ENCODE peak calls at places on chromosomes 3 and 15, in ten cellular contexts. One of them, this sample, is unnamed.

GRCh38 chr3:157428957-157429356 is 7.7 kb upstream of the PTX3 start:
- DNase-seq in GM04504: no peak
- DNase-seq in dorsolateral prefrontal cortex: no peak
- DNase-seq in stimulated activated naive B cell treated with anti-CD40 and anti-IgM and Interleukin-4, amounts not matched to agents 10 μg/mL and 1 μg/mL and 100 μg/mL, for 72 hours: no peak
- DNase-seq in kidney glomerular epithelial cell: no peak
- DNase-seq in Daoy: no peak
- DNase-seq in activated T-helper 1 cell treated with Interleukin-2 at 50 U/mL for 16 hours: no peak
- DNase-seq in IMR-90: no peak
- DNase-seq in fibroblast of lung: no peak
- DNase-seq in amniotic stem cell: no peak
- DNase-seq in this sample: no peak

GRCh38 chr3:192850501-192850981 is 67.1 kb downstream of the MB21D2 start:
- DNase-seq in GM04504: no peak
- DNase-seq in dorsolateral prefrontal cortex: no peak
- DNase-seq in stimulated activated naive B cell treated with anti-CD40 and anti-IgM and Interleukin-4, amounts not matched to agents 10 μg/mL and 1 μg/mL and 100 μg/mL, for 72 hours: no peak
- DNase-seq in kidney glomerular epithelial cell: peak
- DNase-seq in Daoy: peak
- DNase-seq in activated T-helper 1 cell treated with Interleukin-2 at 50 U/mL for 16 hours: no peak
- DNase-seq in IMR-90: peak
- DNase-seq in fibroblast of lung: no peak
- DNase-seq in amniotic stem cell: no peak
- DNase-seq in this sample: peak

GRCh38 chr3:194586839-194587238 is 46.4 kb downstream of the TMEM44 start:
- DNase-seq in GM04504: no peak
- DNase-seq in dorsolateral prefrontal cortex: no peak
- DNase-seq in stimulated activated naive B cell treated with anti-CD40 and anti-IgM and Interleukin-4, amounts not matched to agents 10 μg/mL and 1 μg/mL and 100 μg/mL, for 72 hours: no peak
- DNase-seq in kidney glomerular epithelial cell: peak
- DNase-seq in Daoy: peak
- DNase-seq in activated T-helper 1 cell treated with Interleukin-2 at 50 U/mL for 16 hours: no peak
- DNase-seq in IMR-90: peak
- DNase-seq in fibroblast of lung: peak
- DNase-seq in amniotic stem cell: no peak
- DNase-seq in this sample: peak

GRCh38 chr3:115401298-115401697 is 222.0 kb upstream of the GAP43 start:
- DNase-seq in GM04504: peak
- DNase-seq in dorsolateral prefrontal cortex: no peak
- DNase-seq in stimulated activated naive B cell treated with anti-CD40 and anti-IgM and Interleukin-4, amounts not matched to agents 10 μg/mL and 1 μg/mL and 100 μg/mL, for 72 hours: no peak
- DNase-seq in kidney glomerular epithelial cell: peak
- DNase-seq in Daoy: peak
- DNase-seq in activated T-helper 1 cell treated with Interleukin-2 at 50 U/mL for 16 hours: no peak
- DNase-seq in IMR-90: peak
- DNase-seq in fibroblast of lung: peak
- DNase-seq in amniotic stem cell: peak
- DNase-seq in this sample: no peak

GRCh38 chr15:80317389-80318169 is 65.6 kb upstream of the CTXND1 start:
- DNase-seq in GM04504: peak
- DNase-seq in dorsolateral prefrontal cortex: no peak
- DNase-seq in stimulated activated naive B cell treated with anti-CD40 and anti-IgM and Interleukin-4, amounts not matched to agents 10 μg/mL and 1 μg/mL and 100 μg/mL, for 72 hours: no peak
- DNase-seq in kidney glomerular epithelial cell: no peak
- DNase-seq in Daoy: peak
- DNase-seq in activated T-helper 1 cell treated with Interleukin-2 at 50 U/mL for 16 hours: no peak
- DNase-seq in IMR-90: peak
- DNase-seq in fibroblast of lung: peak
- DNase-seq in amniotic stem cell: peak
- DNase-seq in this sample: peak

GRCh38 chr15:94119923-94120775 is 111.2 kb upstream of the MCTP2 start:
- DNase-seq in GM04504: peak
- DNase-seq in dorsolateral prefrontal cortex: peak
- DNase-seq in stimulated activated naive B cell treated with anti-CD40 and anti-IgM and Interleukin-4, amounts not matched to agents 10 μg/mL and 1 μg/mL and 100 μg/mL, for 72 hours: peak
- DNase-seq in kidney glomerular epithelial cell: peak
- DNase-seq in Daoy: peak
- DNase-seq in activated T-helper 1 cell treated with Interleukin-2 at 50 U/mL for 16 hours: no peak
- DNase-seq in IMR-90: peak
- DNase-seq in fibroblast of lung: peak
- DNase-seq in amniotic stem cell: peak
- DNase-seq in this sample: peak

GRCh38 chr3:13208706-13209295 is 135.6 kb upstream of the IQSEC1 start:
- DNase-seq in GM04504: no peak
- DNase-seq in dorsolateral prefrontal cortex: no peak
- DNase-seq in stimulated activated naive B cell treated with anti-CD40 and anti-IgM and Interleukin-4, amounts not matched to agents 10 μg/mL and 1 μg/mL and 100 μg/mL, for 72 hours: no peak
- DNase-seq in kidney glomerular epithelial cell: no peak
- DNase-seq in Daoy: no peak
- DNase-seq in activated T-helper 1 cell treated with Interleukin-2 at 50 U/mL for 16 hours: no peak
- DNase-seq in IMR-90: no peak
- DNase-seq in fibroblast of lung: no peak
- DNase-seq in amniotic stem cell: no peak
- DNase-seq in this sample: no peak

GRCh38 chr15:99963096-99963825 is 230.0 kb upstream of the LYSMD4 start:
- DNase-seq in GM04504: no peak
- DNase-seq in dorsolateral prefrontal cortex: no peak
- DNase-seq in stimulated activated naive B cell treated with anti-CD40 and anti-IgM and Interleukin-4, amounts not matched to agents 10 μg/mL and 1 μg/mL and 100 μg/mL, for 72 hours: no peak
- DNase-seq in kidney glomerular epithelial cell: peak
- DNase-seq in Daoy: peak
- DNase-seq in activated T-helper 1 cell treated with Interleukin-2 at 50 U/mL for 16 hours: no peak
- DNase-seq in IMR-90: no peak
- DNase-seq in fibroblast of lung: no peak
- DNase-seq in amniotic stem cell: no peak
- DNase-seq in this sample: peak

GRCh38 chr3:17120115-17120514 is 235.4 kb downstream of the PLCL2 start:
- DNase-seq in GM04504: no peak
- DNase-seq in dorsolateral prefrontal cortex: no peak
- DNase-seq in stimulated activated naive B cell treated with anti-CD40 and anti-IgM and Interleukin-4, amounts not matched to agents 10 μg/mL and 1 μg/mL and 100 μg/mL, for 72 hours: no peak
- DNase-seq in kidney glomerular epithelial cell: no peak
- DNase-seq in Daoy: no peak
- DNase-seq in activated T-helper 1 cell treated with Interleukin-2 at 50 U/mL for 16 hours: no peak
- DNase-seq in IMR-90: no peak
- DNase-seq in fibroblast of lung: no peak
- DNase-seq in amniotic stem cell: no peak
- DNase-seq in this sample: no peak

GRCh38 chr3:190291994-190292584 is 30.2 kb downstream of the CLDN1 start:
- DNase-seq in GM04504: no peak
- DNase-seq in dorsolateral prefrontal cortex: no peak
- DNase-seq in stimulated activated naive B cell treated with anti-CD40 and anti-IgM and Interleukin-4, amounts not matched to agents 10 μg/mL and 1 μg/mL and 100 μg/mL, for 72 hours: no peak
- DNase-seq in kidney glomerular epithelial cell: no peak
- DNase-seq in Daoy: no peak
- DNase-seq in activated T-helper 1 cell treated with Interleukin-2 at 50 U/mL for 16 hours: no peak
- DNase-seq in IMR-90: no peak
- DNase-seq in fibroblast of lung: no peak
- DNase-seq in amniotic stem cell: no peak
- DNase-seq in this sample: no peak

GRCh38 chr3:151264611-151265010 is 13.7 kb downstream of the P2RY14 start:
- DNase-seq in GM04504: no peak
- DNase-seq in dorsolateral prefrontal cortex: no peak
- DNase-seq in stimulated activated naive B cell treated with anti-CD40 and anti-IgM and Interleukin-4, amounts not matched to agents 10 μg/mL and 1 μg/mL and 100 μg/mL, for 72 hours: no peak
- DNase-seq in kidney glomerular epithelial cell: no peak
- DNase-seq in Daoy: no peak
- DNase-seq in activated T-helper 1 cell treated with Interleukin-2 at 50 U/mL for 16 hours: no peak
- DNase-seq in IMR-90: no peak
- DNase-seq in fibroblast of lung: no peak
- DNase-seq in amniotic stem cell: no peak
- DNase-seq in this sample: no peak

GRCh38 chr3:49805367-49805782 is 2.3 kb downstream of the INKA1 start:
- DNase-seq in GM04504: peak
- DNase-seq in dorsolateral prefrontal cortex: peak
- DNase-seq in stimulated activated naive B cell treated with anti-CD40 and anti-IgM and Interleukin-4, amounts not matched to agents 10 μg/mL and 1 μg/mL and 100 μg/mL, for 72 hours: peak
- DNase-seq in kidney glomerular epithelial cell: no peak
- DNase-seq in Daoy: no peak
- DNase-seq in activated T-helper 1 cell treated with Interleukin-2 at 50 U/mL for 16 hours: no peak
- DNase-seq in IMR-90: peak
- DNase-seq in fibroblast of lung: peak
- DNase-seq in amniotic stem cell: no peak
- DNase-seq in this sample: no peak

GRCh38 chr3:113897373-113897777 is 50.4 kb upstream of the ZDHHC23 start:
- DNase-seq in GM04504: no peak
- DNase-seq in dorsolateral prefrontal cortex: no peak
- DNase-seq in stimulated activated naive B cell treated with anti-CD40 and anti-IgM and Interleukin-4, amounts not matched to agents 10 μg/mL and 1 μg/mL and 100 μg/mL, for 72 hours: no peak
- DNase-seq in kidney glomerular epithelial cell: no peak
- DNase-seq in Daoy: no peak
- DNase-seq in activated T-helper 1 cell treated with Interleukin-2 at 50 U/mL for 16 hours: no peak
- DNase-seq in IMR-90: no peak
- DNase-seq in fibroblast of lung: no peak
- DNase-seq in amniotic stem cell: no peak
- DNase-seq in this sample: peak

GRCh38 chr3:162544246-162544645 is 1047.6 kb downstream of the OTOL1 start:
- DNase-seq in GM04504: no peak
- DNase-seq in dorsolateral prefrontal cortex: no peak
- DNase-seq in stimulated activated naive B cell treated with anti-CD40 and anti-IgM and Interleukin-4, amounts not matched to agents 10 μg/mL and 1 μg/mL and 100 μg/mL, for 72 hours: no peak
- DNase-seq in kidney glomerular epithelial cell: no peak
- DNase-seq in Daoy: no peak
- DNase-seq in activated T-helper 1 cell treated with Interleukin-2 at 50 U/mL for 16 hours: no peak
- DNase-seq in IMR-90: peak
- DNase-seq in fibroblast of lung: no peak
- DNase-seq in amniotic stem cell: no peak
- DNase-seq in this sample: no peak

GRCh38 chr15:64045774-64046346 is 425 bp downstream of the DAPK2 start:
- DNase-seq in GM04504: no peak
- DNase-seq in dorsolateral prefrontal cortex: no peak
- DNase-seq in stimulated activated naive B cell treated with anti-CD40 and anti-IgM and Interleukin-4, amounts not matched to agents 10 μg/mL and 1 μg/mL and 100 μg/mL, for 72 hours: no peak
- DNase-seq in kidney glomerular epithelial cell: no peak
- DNase-seq in Daoy: peak
- DNase-seq in activated T-helper 1 cell treated with Interleukin-2 at 50 U/mL for 16 hours: no peak
- DNase-seq in IMR-90: no peak
- DNase-seq in fibroblast of lung: no peak
- DNase-seq in amniotic stem cell: no peak
- DNase-seq in this sample: no peak

GRCh38 chr3:54691230-54691900 is 236.5 kb downstream of the LRTM1 start:
- DNase-seq in GM04504: no peak
- DNase-seq in dorsolateral prefrontal cortex: no peak
- DNase-seq in stimulated activated naive B cell treated with anti-CD40 and anti-IgM and Interleukin-4, amounts not matched to agents 10 μg/mL and 1 μg/mL and 100 μg/mL, for 72 hours: no peak
- DNase-seq in kidney glomerular epithelial cell: peak
- DNase-seq in Daoy: peak
- DNase-seq in activated T-helper 1 cell treated with Interleukin-2 at 50 U/mL for 16 hours: no peak
- DNase-seq in IMR-90: peak
- DNase-seq in fibroblast of lung: peak
- DNase-seq in amniotic stem cell: no peak
- DNase-seq in this sample: peak

GRCh38 chr3:175029828-175030227 is 170.7 kb downstream of the NAALADL2 start:
- DNase-seq in GM04504: no peak
- DNase-seq in dorsolateral prefrontal cortex: no peak
- DNase-seq in stimulated activated naive B cell treated with anti-CD40 and anti-IgM and Interleukin-4, amounts not matched to agents 10 μg/mL and 1 μg/mL and 100 μg/mL, for 72 hours: no peak
- DNase-seq in kidney glomerular epithelial cell: no peak
- DNase-seq in Daoy: no peak
- DNase-seq in activated T-helper 1 cell treated with Interleukin-2 at 50 U/mL for 16 hours: no peak
- DNase-seq in IMR-90: no peak
- DNase-seq in fibroblast of lung: no peak
- DNase-seq in amniotic stem cell: no peak
- DNase-seq in this sample: no peak

GRCh38 chr15:71612066-71612715 is 198.2 kb upstream of the NR2E3 start:
- DNase-seq in GM04504: no peak
- DNase-seq in dorsolateral prefrontal cortex: no peak
- DNase-seq in stimulated activated naive B cell treated with anti-CD40 and anti-IgM and Interleukin-4, amounts not matched to agents 10 μg/mL and 1 μg/mL and 100 μg/mL, for 72 hours: no peak
- DNase-seq in kidney glomerular epithelial cell: no peak
- DNase-seq in Daoy: no peak
- DNase-seq in activated T-helper 1 cell treated with Interleukin-2 at 50 U/mL for 16 hours: no peak
- DNase-seq in IMR-90: peak
- DNase-seq in fibroblast of lung: peak
- DNase-seq in amniotic stem cell: no peak
- DNase-seq in this sample: no peak

GRCh38 chr3:187101184-187102072 is 37.9 kb downstream of the RPL39L start:
- DNase-seq in GM04504: peak
- DNase-seq in dorsolateral prefrontal cortex: peak
- DNase-seq in stimulated activated naive B cell treated with anti-CD40 and anti-IgM and Interleukin-4, amounts not matched to agents 10 μg/mL and 1 μg/mL and 100 μg/mL, for 72 hours: peak
- DNase-seq in kidney glomerular epithelial cell: peak
- DNase-seq in Daoy: peak
- DNase-seq in activated T-helper 1 cell treated with Interleukin-2 at 50 U/mL for 16 hours: peak
- DNase-seq in IMR-90: peak
- DNase-seq in fibroblast of lung: peak
- DNase-seq in amniotic stem cell: no peak
- DNase-seq in this sample: peak

GRCh38 chr3:117696871-117697270 is 987.3 kb downstream of the TUSC7 start:
- DNase-seq in GM04504: no peak
- DNase-seq in dorsolateral prefrontal cortex: no peak
- DNase-seq in stimulated activated naive B cell treated with anti-CD40 and anti-IgM and Interleukin-4, amounts not matched to agents 10 μg/mL and 1 μg/mL and 100 μg/mL, for 72 hours: no peak
- DNase-seq in kidney glomerular epithelial cell: no peak
- DNase-seq in Daoy: no peak
- DNase-seq in activated T-helper 1 cell treated with Interleukin-2 at 50 U/mL for 16 hours: no peak
- DNase-seq in IMR-90: no peak
- DNase-seq in fibroblast of lung: no peak
- DNase-seq in amniotic stem cell: no peak
- DNase-seq in this sample: no peak

GRCh38 chr15:73865904-73866303 is 7.5 kb upstream of the TBC1D21 start:
- DNase-seq in GM04504: no peak
- DNase-seq in dorsolateral prefrontal cortex: no peak
- DNase-seq in stimulated activated naive B cell treated with anti-CD40 and anti-IgM and Interleukin-4, amounts not matched to agents 10 μg/mL and 1 μg/mL and 100 μg/mL, for 72 hours: no peak
- DNase-seq in kidney glomerular epithelial cell: no peak
- DNase-seq in Daoy: no peak
- DNase-seq in activated T-helper 1 cell treated with Interleukin-2 at 50 U/mL for 16 hours: no peak
- DNase-seq in IMR-90: no peak
- DNase-seq in fibroblast of lung: no peak
- DNase-seq in amniotic stem cell: no peak
- DNase-seq in this sample: no peak

GRCh38 chr3:128127236-128127635 is 3.6 kb upstream of the RUVBL1 start:
- DNase-seq in GM04504: no peak
- DNase-seq in dorsolateral prefrontal cortex: no peak
- DNase-seq in stimulated activated naive B cell treated with anti-CD40 and anti-IgM and Interleukin-4, amounts not matched to agents 10 μg/mL and 1 μg/mL and 100 μg/mL, for 72 hours: no peak
- DNase-seq in kidney glomerular epithelial cell: no peak
- DNase-seq in Daoy: no peak
- DNase-seq in activated T-helper 1 cell treated with Interleukin-2 at 50 U/mL for 16 hours: no peak
- DNase-seq in IMR-90: no peak
- DNase-seq in fibroblast of lung: no peak
- DNase-seq in amniotic stem cell: no peak
- DNase-seq in this sample: no peak

GRCh38 chr3:42163622-42164244 is 72.6 kb downstream of the TRAK1 start:
- DNase-seq in GM04504: no peak
- DNase-seq in dorsolateral prefrontal cortex: no peak
- DNase-seq in stimulated activated naive B cell treated with anti-CD40 and anti-IgM and Interleukin-4, amounts not matched to agents 10 μg/mL and 1 μg/mL and 100 μg/mL, for 72 hours: no peak
- DNase-seq in kidney glomerular epithelial cell: no peak
- DNase-seq in Daoy: no peak
- DNase-seq in activated T-helper 1 cell treated with Interleukin-2 at 50 U/mL for 16 hours: no peak
- DNase-seq in IMR-90: no peak
- DNase-seq in fibroblast of lung: no peak
- DNase-seq in amniotic stem cell: no peak
- DNase-seq in this sample: no peak

GRCh38 chr3:111465081-111465670 is 76.8 kb upstream of the CD96 start:
- DNase-seq in GM04504: no peak
- DNase-seq in dorsolateral prefrontal cortex: no peak
- DNase-seq in stimulated activated naive B cell treated with anti-CD40 and anti-IgM and Interleukin-4, amounts not matched to agents 10 μg/mL and 1 μg/mL and 100 μg/mL, for 72 hours: no peak
- DNase-seq in kidney glomerular epithelial cell: no peak
- DNase-seq in Daoy: no peak
- DNase-seq in activated T-helper 1 cell treated with Interleukin-2 at 50 U/mL for 16 hours: no peak
- DNase-seq in IMR-90: no peak
- DNase-seq in fibroblast of lung: no peak
- DNase-seq in amniotic stem cell: no peak
- DNase-seq in this sample: no peak

This sample was measured in bronchial epithelial cell.